ENCODE peak calls at places on chromosomes 1 and 21, in ten cellular contexts. H is activated T-helper 1 cell treated with anti-CD3 and anti-CD28 coated beads, Interleukin-12 subunit alpha, Interleukin-12 subunit beta, Interleukin-2, Interleukin-4 antibody, amounts not matched to agents 30 ng/mL and 10 ng/mL and 1 ng/mL, durations not matched to agents 14 hours and 24 hours and 36 hours; D is AG08396; R is A172; J is stromal cell of bone marrow; Z is NCI-H1105 treated with DMSO at 0.1 percent for 48 hours; F is NCI-H1092; I is stimulated activated CD4-positive, alpha-beta T cell treated with anti-CD3 and anti-CD28 coated beads, Interleukin-4, amount 100 ng/mL, for 48 hours; E is NCI-H2171; Q is T-helper 9 cell. W is an unnamed sample.

GRCh38 chr21:28828981-28829380 is 163.7 kb downstream of the LTN1 start:
- DNase-seq in I (no peak), R (no peak), F (no peak), J (no peak), Z (no peak), Q (no peak), D (no peak), H (no peak), E (no peak), W (no peak)

GRCh38 chr1:178688244-178688643 is 36.8 kb upstream of the RALGPS2 start:
- DNase-seq in F (no peak), J (peak), Z (no peak), H (no peak), E (no peak), I (no peak), R (no peak), D (no peak), Q (no peak), W (no peak)

GRCh38 chr1:29123871-29124365 is at the start of gene TMEM200B:
- DNase-seq in Q (no peak), D (peak), Z (no peak), H (no peak), R (no peak), I (no peak), J (no peak), F (no peak), E (no peak), W (no peak)

GRCh38 chr1:79478160-79478559 is 471.6 kb upstream of the ADGRL4 start:
- DNase-seq in Q (no peak), J (no peak), D (no peak), I (no peak), E (no peak), R (no peak), Z (no peak), H (no peak), F (no peak), W (no peak)

GRCh38 chr1:68717330-68717729 is 220.4 kb upstream of the DEPDC1 start:
- DNase-seq in H (no peak), R (no peak), I (no peak), E (no peak), J (no peak), D (no peak), F (no peak), Q (no peak), Z (no peak), W (no peak)

GRCh38 chr21:45862544-45863207 is 118.9 kb upstream of the COL6A1 start:
- DNase-seq in E (no peak), F (no peak), Q (no peak), J (no peak), R (no peak), D (no peak), H (no peak), Z (no peak), I (no peak), W (no peak)

GRCh38 chr21:34603710-34604057 is 11.2 kb downstream of the RCAN1 start:
- DNase-seq in D (no peak), Z (peak), E (no peak), Q (no peak), I (no peak), J (no peak), F (no peak), H (no peak), R (no peak), W (no peak)

GRCh38 chr1:52057245-52057644 is 1.1 kb downstream of the BTF3L4 start:
- DNase-seq in F (no peak), I (no peak), Q (no peak), D (no peak), Z (no peak), H (no peak), E (no peak), R (no peak), J (no peak), W (no peak)

GRCh38 chr1:77044133-77044849 is 174.9 kb downstream of the PIGK start:
- DNase-seq in Q (no peak), J (no peak), D (peak), E (no peak), F (no peak), I (no peak), Z (no peak), H (no peak), R (no peak), W (no peak)

GRCh38 chr21:29233611-29234540 is 64.8 kb upstream of the BACH1 start:
- DNase-seq in E (no peak), F (no peak), D (no peak), Z (no peak), J (no peak), H (no peak), R (peak), I (peak), Q (no peak), W (no peak)

GRCh38 chr1:169081503-169082123 is 24.9 kb upstream of the ATP1B1 start:
- DNase-seq in J (no peak), I (no peak), Z (no peak), H (no peak), F (no peak), Q (no peak), E (no peak), R (no peak), D (no peak), W (no peak)

GRCh38 chr1:155860939-155861496 is 1.7 kb downstream of the SYT11 start:
- DNase-seq in Q (no peak), I (no peak), H (no peak), E (no peak), F (no peak), J (no peak), D (no peak), R (no peak), Z (peak), W (peak)

GRCh38 chr1:12594966-12595838 is 22.8 kb downstream of the DHRS3 start:
- DNase-seq in D (peak), Z (no peak), H (no peak), R (no peak), J (no peak), I (no peak), Q (no peak), F (no peak), E (peak), W (no peak)

GRCh38 chr1:214228976-214229375 is 52.0 kb upstream of the SMYD2 start:
- DNase-seq in I (no peak), Z (peak), F (peak), H (no peak), Q (no peak), E (no peak), D (no peak), J (no peak), R (no peak), W (peak)

GRCh38 chr1:80158771-80159170 is 1152.2 kb upstream of the ADGRL4 start:
- DNase-seq in H (no peak), E (no peak), J (no peak), I (no peak), Q (no peak), F (no peak), D (no peak), R (no peak), Z (no peak), W (no peak)

GRCh38 chr1:168422203-168422848 is 121.5 kb downstream of the XCL2 start:
- DNase-seq in Z (peak), F (no peak), D (no peak), I (no peak), J (no peak), H (no peak), R (no peak), Q (no peak), E (no peak), W (no peak)

GRCh38 chr1:38804062-38804886 is 55.3 kb downstream of the RRAGC start:
- DNase-seq in E (peak), I (no peak), Z (peak), J (no peak), Q (no peak), H (no peak), R (no peak), F (no peak), D (peak), W (no peak)

GRCh38 chr1:29129916-29130315 is 6.2 kb upstream of the TMEM200B start:
- DNase-seq in E (no peak), Z (no peak), D (no peak), I (no peak), Q (no peak), J (no peak), F (no peak), H (no peak), R (no peak), W (no peak)

GRCh38 chr1:90198616-90199015 is 203.7 kb downstream of the ZNF326 start:
- DNase-seq in E (no peak), I (no peak), Z (peak), H (no peak), F (peak), J (no peak), R (no peak), D (no peak), Q (no peak), W (no peak)

GRCh38 chr1:154429841-154430611 is 24.9 kb downstream of the IL6R start:
- DNase-seq in Z (no peak), R (no peak), J (no peak), D (no peak), E (no peak), I (no peak), H (no peak), Q (no peak), F (no peak), W (no peak)

GRCh38 chr1:234961468-234962339 is 166.9 kb downstream of the TOMM20 start:
- DNase-seq in F (no peak), Q (no peak), H (no peak), I (no peak), D (peak), Z (no peak), J (peak), E (no peak), R (peak), W (no peak)

GRCh38 chr21:28215214-28215954 is 777.3 kb downstream of the LTN1 start:
- DNase-seq in Z (no peak), I (no peak), F (no peak), E (no peak), J (peak), H (no peak), R (peak), Q (no peak), D (peak), W (no peak)

GRCh38 chr1:247113094-247113497 is 8.9 kb upstream of the ZNF669 start:
- DNase-seq in Z (no peak), J (no peak), Q (no peak), D (no peak), H (no peak), F (no peak), R (peak), E (no peak), I (no peak), W (no peak)

GRCh38 chr21:37370152-37371040 is 3.8 kb downstream of the DYRK1A start:
- DNase-seq in E (no peak), J (no peak), R (peak), D (no peak), H (no peak), Z (no peak), I (no peak), Q (no peak), F (no peak), W (no peak)

GRCh38 chr1:167477962-167478361 is 40.4 kb downstream of the CD247 start:
- DNase-seq in H (no peak), R (no peak), J (no peak), D (no peak), E (no peak), Q (no peak), I (no peak), F (no peak), Z (no peak), W (peak)

GRCh38 chr1:168470821-168471473 is 72.8 kb downstream of the XCL2 start:
- DNase-seq in H (no peak), E (no peak), Q (no peak), D (peak), I (no peak), J (peak), F (no peak), R (peak), Z (no peak), W (peak)

GRCh38 chr1:243254233-243254926 is 701 bp downstream of the CEP170 start:
- DNase-seq in I (peak), E (peak), Q (peak), J (peak), D (peak), R (peak), H (peak), F (peak), Z (peak), W (no peak)

GRCh38 chr21:29730281-29730680 is 209.5 kb downstream of the GRIK1 start:
- DNase-seq in D (no peak), R (no peak), H (no peak), E (no peak), Q (no peak), Z (no peak), F (no peak), I (no peak), J (no peak), W (no peak)

GRCh38 chr1:170590921-170591705 is 59.1 kb downstream of the GORAB start:
- DNase-seq in E (no peak), D (no peak), R (no peak), F (no peak), Q (no peak), H (no peak), I (no peak), Z (peak), J (no peak), W (no peak)

GRCh38 chr1:87826639-87827345 is 498.1 kb downstream of the LMO4 start:
- DNase-seq in D (peak), F (no peak), Q (no peak), J (peak), E (no peak), H (no peak), R (peak), I (no peak), Z (no peak), W (no peak)

GRCh38 chr21:44870748-44871495 is 2.6 kb downstream of the PTTG1IP start:
- DNase-seq in Q (no peak), F (no peak), Z (no peak), I (no peak), E (no peak), J (no peak), R (no peak), H (no peak), D (no peak), W (no peak)

W was measured in NCI-H1694.